ENCODE peak calls at places on chromosomes 16 and 17, in ten cellular contexts. N is fibroblast of lung, J is lower leg skin, D is breast epithelium, O is upper lobe of left lung, Z is WTC11, I is Caco-2, C is right atrium auricular region, F is ascending aorta, L is GM13977. S is an unnamed sample.

GRCh38 chr17:17983376-17983775 is 10.7 kb downstream of the DRC3 start:
- DNase-seq in N (no peak), J (no peak), D (peak; percentile 37), O (no peak), Z (no peak), I (no peak), C (no peak), F (no peak), L (no peak), S (no peak)

GRCh38 chr17:39152134-39152884 is 872 bp upstream of the PLXDC1 start:
- DNase-seq in N (no peak), J (no peak), D (no peak), O (no peak), Z (peak; percentile 40), I (no peak), C (no peak), F (no peak), L (no peak), S (no peak)

GRCh38 chr16:86398201-86398600 is 112.1 kb upstream of the FOXF1 start:
- DNase-seq in N (no peak), J (no peak), D (no peak), O (no peak), Z (no peak), I (no peak), C (no peak), F (no peak), L (no peak), S (no peak)

GRCh38 chr17:8382052-8382879 is 727 bp downstream of the RPL26 start:
- DNase-seq in N (peak; percentile 32), J (no peak), D (no peak), O (no peak), Z (no peak), I (no peak), C (no peak), F (no peak), L (no peak), S (no peak)

GRCh38 chr17:61366076-61366714 is 33.4 kb upstream of the TBX2 start:
- DNase-seq in N (no peak), J (no peak), D (no peak), O (no peak), Z (no peak), I (no peak), C (no peak), F (no peak), L (no peak), S (no peak)

GRCh38 chr17:3973498-3974137 is 9.4 kb upstream of the ATP2A3 start:
- DNase-seq in N (no peak), J (no peak), D (no peak), O (no peak), Z (no peak), I (no peak), C (no peak), F (no peak), L (no peak), S (no peak)

GRCh38 chr17:78053777-78054468 is 74.6 kb downstream of the TMC6 start:
- DNase-seq in N (no peak), J (no peak), D (no peak), O (no peak), Z (no peak), I (no peak), C (no peak), F (no peak), L (no peak), S (no peak)

GRCh38 chr17:179066-179432 is 2.4 kb downstream of the DOC2B start:
- DNase-seq in N (no peak), J (no peak), D (no peak), O (no peak), Z (no peak), I (no peak), C (no peak), F (no peak), L (no peak), S (no peak)

GRCh38 chr17:50117202-50118040 is 12.5 kb downstream of the SAMD14 start:
- DNase-seq in N (peak; percentile 47), J (no peak), D (no peak), O (peak; percentile 94), Z (peak; percentile 82), I (peak; percentile 60), C (no peak), F (peak; percentile 82), L (peak; percentile 79), S (no peak)

GRCh38 chr17:43905985-43906852 is 1.1 kb downstream of the MPP2 start:
- DNase-seq in N (peak; percentile 55), J (no peak), D (peak; percentile 72), O (peak; percentile 79), Z (peak; percentile 86), I (peak; percentile 56), C (peak; percentile 85), F (peak; percentile 95), L (peak; percentile 48), S (peak; percentile 84)

GRCh38 chr16:70760221-70760620 is 40.7 kb downstream of the VAC14 start:
- DNase-seq in N (no peak), J (no peak), D (no peak), O (no peak), Z (no peak), I (no peak), C (no peak), F (no peak), L (no peak), S (no peak)

GRCh38 chr16:88886915-88887521 is 20.6 kb upstream of the PABPN1L start:
- DNase-seq in N (peak; percentile 96), J (no peak), D (no peak), O (peak; percentile 89), Z (no peak), I (no peak), C (peak; percentile 72), F (no peak), L (no peak), S (no peak)

GRCh38 chr16:30030011-30030685 is 923 bp downstream of the TLCD3B start:
- DNase-seq in N (no peak), J (no peak), D (no peak), O (no peak), Z (no peak), I (no peak), C (no peak), F (no peak), L (no peak), S (no peak)

GRCh38 chr17:68704897-68705296 is 103.7 kb upstream of the FAM20A start:
- DNase-seq in N (no peak), J (no peak), D (peak; percentile 25), O (no peak), Z (no peak), I (no peak), C (no peak), F (no peak), L (no peak), S (no peak)

GRCh38 chr16:3912373-3912772 is 31.9 kb upstream of the CREBBP start:
- DNase-seq in N (no peak), J (no peak), D (no peak), O (peak; percentile 39), Z (no peak), I (no peak), C (no peak), F (no peak), L (no peak), S (no peak)

DNA sequence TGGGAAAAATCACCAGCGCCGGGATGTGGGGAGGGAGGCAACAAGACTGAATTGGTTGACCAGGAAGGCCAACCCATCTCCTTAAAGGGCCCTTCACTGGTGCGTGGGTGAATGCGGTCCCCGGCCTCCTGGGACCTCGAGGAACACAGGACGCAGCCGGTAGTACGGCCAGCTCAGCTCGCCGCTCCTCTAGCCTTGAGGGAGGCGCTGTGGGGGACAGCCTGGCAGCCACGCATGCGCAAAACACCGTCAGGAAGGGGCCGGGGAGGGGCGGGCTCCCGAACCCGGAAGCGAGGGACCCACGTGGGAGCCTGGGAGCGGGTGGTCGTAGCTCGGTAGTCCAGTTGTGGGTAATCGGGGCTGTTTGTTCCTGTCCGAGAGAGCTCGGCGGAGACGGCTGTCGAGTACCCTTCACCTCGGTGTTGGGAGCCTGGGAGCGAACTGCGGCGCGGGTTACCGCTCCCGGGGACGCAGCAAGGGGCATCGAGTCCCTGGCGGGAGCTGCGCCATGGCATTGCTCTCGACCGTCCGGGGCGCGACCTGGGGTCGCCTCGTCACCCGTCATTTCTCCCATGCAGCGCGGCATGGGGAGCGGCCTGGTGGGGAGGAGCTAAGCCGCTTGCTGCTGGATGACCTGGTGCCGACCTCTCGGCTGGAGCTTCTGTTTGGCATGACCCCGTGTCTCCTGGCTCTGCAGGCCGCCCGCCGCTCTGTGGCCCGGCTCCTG is at the start of gene MRM1:
- DNase-seq in N (peak; percentile 93), J (peak; percentile 84), D (peak; percentile 83), O (peak; percentile 96), Z (peak; percentile 93), I (peak; percentile 95), C (peak; percentile 91), F (peak; percentile 96), L (peak; percentile 94), S (peak; percentile 94)
- TF ChIP-seq CTCF in N (peak; percentile 8), J (no peak), D (no peak), O (no peak), Z (no peak), I (no peak), C (peak; percentile 49), F (peak; percentile 2), L (peak; percentile 34), S (no peak)

GRCh38 chr16:87653234-87653633 is 50.9 kb downstream of the JPH3 start:
- DNase-seq in N (peak; percentile 4), J (no peak), D (no peak), O (no peak), Z (no peak), I (peak; percentile 52), C (no peak), F (no peak), L (no peak), S (no peak)
- TF ChIP-seq CTCF in N (peak; percentile 42), J (no peak), D (no peak), O (peak; percentile 8), Z (peak; percentile 46), I (peak; percentile 70), C (peak; percentile 25), F (no peak), L (peak; percentile 29), S (no peak)

DNA sequence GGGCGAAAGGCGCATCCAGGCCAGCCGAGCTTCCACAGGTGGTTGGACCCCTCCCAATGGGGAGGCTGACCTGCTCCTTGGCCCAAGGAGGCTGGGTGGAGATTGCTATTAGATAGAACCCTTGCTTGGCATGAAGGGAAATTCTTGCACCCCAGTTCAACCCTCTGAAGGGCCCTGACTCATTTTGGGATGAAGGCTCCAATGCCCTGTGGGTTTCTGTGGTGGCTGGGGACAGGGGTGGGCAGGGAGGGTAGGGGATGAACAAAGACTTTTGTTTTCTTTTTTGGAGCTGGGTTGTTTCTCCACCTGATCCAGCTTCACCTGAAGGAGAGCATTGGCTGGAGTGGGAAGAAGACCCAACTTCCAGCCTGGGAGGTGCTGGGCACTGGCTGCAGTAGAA is 16.7 kb upstream of the TBX21 start:
- DNase-seq in N (no peak), J (no peak), D (no peak), O (no peak), Z (no peak), I (no peak), C (no peak), F (no peak), L (no peak), S (no peak)
- TF ChIP-seq CTCF in N (no peak), J (no peak), D (no peak), O (no peak), Z (no peak), I (no peak), C (no peak), F (no peak), L (no peak), S (no peak)

DNA sequence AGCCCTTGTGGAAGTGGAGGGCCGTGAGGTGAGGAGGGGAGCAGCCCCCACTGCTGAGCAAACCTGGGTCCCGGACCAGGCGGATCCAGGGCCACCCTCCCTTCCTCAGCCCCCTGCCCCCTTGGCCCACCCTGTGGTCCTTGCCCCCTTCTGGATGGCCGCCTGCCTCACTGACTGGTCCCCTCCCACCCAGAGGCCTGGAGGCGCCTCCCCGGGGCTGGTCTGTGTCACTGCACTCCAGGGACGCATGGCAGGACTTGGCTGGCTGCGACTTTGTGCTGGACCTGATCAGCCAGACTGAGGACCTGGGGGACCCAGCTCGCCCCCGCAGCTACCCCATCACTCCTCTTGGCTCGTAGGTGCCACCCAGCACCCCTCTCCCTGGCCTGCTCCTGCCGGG is 19.2 kb upstream of the SMIM5 start:
- DNase-seq in N (no peak), J (no peak), D (no peak), O (peak; percentile 67), Z (peak; percentile 65), I (no peak), C (no peak), F (no peak), L (no peak), S (no peak)
- TF ChIP-seq CTCF in N (no peak), J (no peak), D (no peak), O (no peak), Z (no peak), I (no peak), C (no peak), F (no peak), L (no peak), S (no peak)